ENCODE peak calls at places on chromosomes 12 and 14, in six cellular contexts. H is stomach, Y is HL-60, X is Panc1, R is spleen, E is transverse colon. O is an unnamed sample.

GRCh38 chr12:12425616-12426015 is 68.7 kb downstream of the BORCS5 start:
- DNase-seq in R (no peak), X (no peak), H (no peak), E (no peak), Y (no peak), O (no peak)

GRCh38 chr14:69619007-69619406 is 7.6 kb downstream of the SUSD6 start:
- DNase-seq in Y (no peak), X (no peak), H (no peak), R (no peak), E (no peak), O (no peak)

GRCh38 chr14:56855891-56856461 is 45.7 kb upstream of the OTX2 start:
- DNase-seq in X (no peak), H (peak; percentile 43), Y (no peak), R (no peak), E (peak; percentile 66), O (no peak)

GRCh38 chr14:64680013-64680674 is 24.1 kb upstream of the PLEKHG3 start:
- DNase-seq in H (peak; percentile 48), X (no peak), E (peak; percentile 41), Y (no peak), R (peak; percentile 61), O (no peak)

GRCh38 chr12:116213885-116214527 is 63.5 kb downstream of the MED13L start:
- DNase-seq in X (no peak), E (no peak), Y (no peak), H (no peak), R (no peak), O (no peak)

GRCh38 chr14:64721391-64721791 is 17.2 kb downstream of the PLEKHG3 start:
- DNase-seq in R (peak; percentile 55), H (peak; percentile 62), E (peak; percentile 64), Y (no peak), X (no peak), O (peak; percentile 12)

GRCh38 chr14:55115861-55116245 is 13.2 kb upstream of the LGALS3 start:
- DNase-seq in X (no peak), E (no peak), H (no peak), R (no peak), Y (no peak), O (no peak)

GRCh38 chr12:95323204-95323603 is 105.6 kb downstream of the VEZT start:
- DNase-seq in R (no peak), E (no peak), X (no peak), Y (no peak), H (no peak), O (no peak)

GRCh38 chr14:77088645-77089044 is 9.4 kb upstream of the CIPC start:
- DNase-seq in E (no peak), X (no peak), Y (no peak), H (no peak), R (no peak), O (no peak)

DNA sequence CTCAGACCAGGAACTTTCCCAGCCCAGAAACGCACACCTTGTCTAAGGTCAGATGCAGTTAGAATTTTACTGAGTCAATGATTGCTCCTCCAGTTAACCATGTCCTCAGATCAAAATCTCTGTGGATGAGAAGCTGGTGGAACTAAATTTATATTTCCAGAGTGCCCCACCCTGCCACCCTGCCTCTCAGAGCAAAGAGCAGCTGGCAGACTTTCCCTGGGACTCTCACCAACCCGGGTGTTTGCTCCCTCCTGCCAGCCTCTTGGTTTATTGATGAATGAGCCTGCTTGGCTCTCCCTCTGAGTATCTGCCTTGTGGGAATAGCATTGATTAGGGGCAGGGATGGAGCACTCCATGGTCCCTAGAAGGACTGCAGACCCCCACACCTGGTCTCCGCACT is 5.9 kb upstream of the KRT1 start:
- DNase-seq in E (peak; percentile 34), Y (no peak), H (no peak), R (no peak), X (no peak), O (no peak)
- H3K27ac ChIP-seq in E (no peak overlapping the region), Y (no peak overlapping the region), H (no peak overlapping the region), R (no peak overlapping the region), X (no peak overlapping the region), O (no peak overlapping the region)

DNA sequence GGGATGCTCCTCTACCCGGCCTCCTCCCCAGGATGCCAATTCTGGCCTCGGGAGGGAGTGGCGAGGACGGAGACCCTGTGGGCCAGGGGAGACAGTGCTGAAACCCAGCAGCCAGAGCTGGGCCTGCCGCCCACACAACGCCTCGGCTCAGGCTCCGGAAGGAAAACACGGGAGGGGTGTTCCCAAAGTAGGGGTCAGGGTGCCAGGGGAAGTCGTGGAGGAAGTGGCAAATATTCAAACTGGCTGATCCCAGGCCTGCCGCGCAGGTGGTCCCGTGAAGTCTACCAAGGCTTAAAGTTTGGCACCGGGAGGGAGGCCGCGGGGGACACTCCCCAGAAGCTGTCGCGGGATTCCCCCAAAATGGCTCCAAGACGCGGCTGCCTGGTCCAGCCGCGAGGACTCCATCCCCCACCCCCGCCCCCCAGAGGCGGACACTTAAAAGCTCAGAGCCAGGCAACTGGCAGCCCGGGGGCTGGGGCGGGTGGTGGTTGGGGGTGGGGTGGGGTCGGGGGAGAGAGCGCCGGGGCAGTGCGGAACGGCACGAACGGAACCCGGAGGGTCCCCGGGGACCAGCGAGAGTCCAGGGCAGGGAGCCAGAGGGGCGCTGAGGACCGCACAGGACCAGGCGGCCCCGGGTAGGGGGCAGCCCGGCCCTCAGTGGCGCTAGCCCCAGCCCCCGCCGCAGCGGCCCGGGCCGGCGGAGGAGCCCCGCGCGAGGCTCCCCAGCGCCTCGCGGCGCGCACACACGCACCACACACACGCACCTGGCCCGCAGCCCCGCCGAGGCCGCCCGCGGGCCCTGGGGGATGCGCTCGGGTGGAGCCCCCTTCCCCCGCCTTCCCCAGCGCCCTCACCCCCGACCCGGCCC is 20.0 kb downstream of the BEGAIN start:
- DNase-seq in X (no peak), Y (no peak), H (no peak), E (no peak), R (no peak), O (no peak)
- H3K4me3 ChIP-seq in X (peak overlapping the region; percentile 57), Y (no peak overlapping the region), H (peak overlapping the region; percentile 37), E (peak overlapping the region; percentile 48), R (peak overlapping the region; percentile 41), O (no peak overlapping the region)

DNA sequence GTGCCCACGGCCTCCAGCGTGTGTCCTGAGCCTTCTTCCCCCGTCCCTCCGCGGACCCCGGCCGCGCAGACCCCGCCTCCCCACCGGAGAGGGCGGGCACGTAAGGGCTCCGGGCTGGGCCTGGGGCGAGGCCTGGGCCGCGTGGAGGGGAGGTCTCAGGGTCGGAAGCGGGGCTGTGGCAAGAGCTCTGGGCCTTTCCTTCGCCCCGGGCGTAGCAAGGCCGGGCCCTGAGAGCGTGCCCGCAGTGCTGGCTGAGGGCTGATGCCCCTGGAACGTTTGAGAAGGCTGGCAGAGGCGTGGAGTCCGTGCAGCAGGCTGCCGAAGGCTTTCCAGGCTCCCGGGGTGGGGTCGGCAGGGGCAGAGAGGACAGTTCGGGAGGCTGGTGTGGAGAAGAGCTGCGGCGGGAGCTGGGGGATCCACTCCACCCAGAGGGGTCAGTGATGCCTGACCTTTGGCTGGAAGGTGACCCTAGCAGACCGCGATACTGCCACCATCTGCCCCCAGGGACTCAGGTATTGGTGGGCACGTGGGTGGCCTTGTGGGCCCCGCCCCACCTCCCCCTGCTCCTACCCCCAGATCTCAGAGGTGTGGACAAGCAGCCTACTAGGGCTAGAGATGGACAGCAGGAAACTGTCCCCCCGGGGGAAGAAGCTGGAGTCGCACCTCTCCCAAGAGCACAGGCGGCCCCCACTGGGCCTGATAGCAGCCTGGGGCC is 545 bp downstream of the TEX22 start:
- DNase-seq in H (no peak), E (no peak), Y (peak; percentile 68), X (no peak), R (no peak), O (no peak)
- TF ChIP-seq POLR2AphosphoS5 in H (no peak), E (no peak), Y (peak; percentile 3), X (no peak), R (no peak), O (peak; percentile 43)

GRCh38 chr12:122407208-122407607 is 15.3 kb downstream of the CLIP1 start:
- DNase-seq in Y (no peak), X (no peak), E (no peak), H (no peak), R (no peak), O (no peak)

GRCh38 chr12:122411537-122411936 is 10.9 kb downstream of the CLIP1 start:
- DNase-seq in R (no peak), E (no peak), H (no peak), X (no peak), Y (no peak), O (no peak)

GRCh38 chr12:122413516-122414404 is 8.7 kb downstream of the CLIP1 start:
- DNase-seq in X (no peak), Y (no peak), R (no peak), H (no peak), E (no peak), O (no peak)

DNA sequence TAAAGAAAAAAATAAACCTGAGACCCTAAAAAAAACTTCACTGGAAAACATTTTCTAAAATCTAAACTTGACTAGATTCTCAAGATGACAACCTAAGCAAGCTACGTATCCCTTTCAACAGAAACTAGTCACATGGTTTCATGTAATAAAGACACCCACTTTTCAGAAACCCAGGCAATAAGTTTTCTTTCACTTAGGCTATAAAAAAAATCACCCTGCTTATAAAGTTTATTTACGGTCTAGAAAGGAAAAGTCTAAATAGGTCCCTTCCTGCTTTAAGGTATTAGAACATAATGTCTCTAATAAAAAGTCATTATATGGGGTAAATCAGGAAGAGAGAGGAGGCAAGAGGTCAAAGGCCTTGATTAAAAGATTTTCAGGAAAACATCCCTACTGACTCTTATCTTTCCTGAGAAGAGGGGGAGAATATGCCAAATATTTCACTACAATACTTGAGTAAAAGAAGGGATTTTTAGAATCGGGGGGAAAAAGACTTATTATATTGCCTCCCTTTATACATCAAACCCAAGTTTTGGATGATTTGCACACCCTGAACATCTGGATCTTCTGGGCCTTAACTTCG is 9.5 kb downstream of the CLIP1 start:
- DNase-seq in H (no peak), Y (no peak), R (no peak), X (no peak), E (no peak), O (no peak)
- H3K27ac ChIP-seq in H (peak overlapping the region; percentile 63), Y (no peak overlapping the region), R (peak overlapping the region; percentile 71), X (peak overlapping the region; percentile 57), E (peak overlapping the region; percentile 64), O (peak overlapping the region; percentile 97)

GRCh38 chr12:15208871-15209656 is 12.2 kb downstream of the RERG start:
- DNase-seq in X (no peak), H (no peak), E (no peak), Y (no peak), R (no peak), O (no peak)
- H3K4me3 ChIP-seq in X (no peak overlapping the region), H (no peak overlapping the region), E (no peak overlapping the region), Y (no peak overlapping the region), R (no peak overlapping the region), O (no peak overlapping the region)

GRCh38 chr12:89352242-89352491 is 134 bp downstream of the DUSP6 start:
- DNase-seq in R (no peak), Y (no peak), X (no peak), E (no peak), H (no peak), O (no peak)
- TF ChIP-seq POLR2AphosphoS5 in R (no peak), Y (peak; percentile 77), X (no peak), E (no peak), H (no peak), O (no peak)

DNA sequence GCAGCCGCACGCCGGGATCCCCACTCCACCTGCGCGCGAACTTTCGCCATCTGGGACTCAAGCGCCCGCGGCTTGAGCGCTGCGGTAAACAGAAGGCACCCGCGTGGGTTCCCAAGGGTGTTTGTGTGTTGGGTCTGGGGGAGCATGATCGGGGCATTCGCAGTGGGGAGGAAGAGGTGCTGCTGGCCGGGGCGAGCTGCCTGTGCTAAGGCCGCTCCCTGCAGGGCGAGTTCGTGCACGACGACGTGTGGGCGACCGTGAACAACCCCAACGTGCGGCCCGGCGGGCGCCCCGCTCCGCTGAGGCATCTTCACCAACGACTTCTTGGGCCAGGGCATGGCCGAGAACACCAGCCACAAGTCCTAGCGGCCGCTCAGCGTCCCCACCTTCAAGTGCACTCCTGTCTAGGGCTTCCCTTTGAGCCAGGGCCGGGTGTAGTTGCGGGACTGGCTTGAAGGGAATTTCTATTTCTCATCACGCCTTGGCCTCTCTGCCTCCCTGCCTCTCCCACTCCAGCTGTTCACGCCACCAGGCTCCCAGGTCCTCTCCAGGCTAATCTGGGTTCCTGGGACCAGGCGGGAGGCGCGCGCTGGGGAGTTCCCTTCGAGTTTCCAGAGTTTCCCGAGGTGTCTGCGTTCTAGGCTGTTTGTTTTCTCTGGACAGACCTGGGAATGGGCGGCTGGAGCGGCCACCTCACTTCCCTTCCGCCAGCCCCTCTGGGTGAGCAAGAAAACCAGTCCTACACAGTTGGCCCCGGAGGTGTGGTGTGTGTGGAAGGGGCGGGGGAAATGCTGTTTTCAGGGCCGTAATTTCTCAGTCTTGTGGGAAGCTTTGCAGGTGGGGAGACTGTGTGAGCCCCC is 417.8 kb upstream of the TMTC1 start:
- DNase-seq in X (no peak), H (peak; percentile 26), E (no peak), R (no peak), Y (no peak), O (no peak)
- H3K27ac ChIP-seq in X (no peak overlapping the region), H (peak overlapping the region; percentile 12), E (no peak overlapping the region), R (no peak overlapping the region), Y (no peak overlapping the region), O (no peak overlapping the region)